ENCODE peak calls at places on chromosomes 12 and 14, in ten cellular contexts. J, A, G, C, Q, B, K, R, U and Y are unnamed samples.

GRCh38 chr14:23428686-23429495 is 6.6 kb downstream of the MYH7 start:
- DNase-seq in R (no peak), J (no peak), K (no peak), A (no peak), Q (no peak), U (no peak), B (no peak), G (no peak), C (no peak), Y (peak; percentile 38)

GRCh38 chr14:51564986-51565604 is 86.6 kb upstream of the FRMD6 start:
- DNase-seq in G (no peak), R (no peak), J (no peak), U (no peak), Q (no peak), C (no peak), B (no peak), K (no peak), A (peak; percentile 9), Y (no peak)

GRCh38 chr14:106586098-106586704 is 1059.8 kb downstream of the TMEM121 start:
- DNase-seq in C (peak; percentile 69), A (no peak), J (no peak), G (no peak), B (no peak), Q (peak; percentile 30), U (peak; percentile 56), K (peak; percentile 42), R (no peak), Y (no peak)

GRCh38 chr12:12612403-12612802 is 727 bp downstream of the CREBL2 start:
- DNase-seq in A (peak; percentile 42), G (peak; percentile 77), R (no peak), Q (no peak), U (no peak), K (no peak), B (no peak), C (peak; percentile 2), J (peak; percentile 31), Y (no peak)

GRCh38 chr12:105590571-105590970 is 260.1 kb downstream of the C12orf75 start:
- DNase-seq in R (no peak), U (no peak), B (no peak), J (no peak), C (no peak), Q (no peak), G (no peak), K (no peak), A (no peak), Y (no peak)

GRCh38 chr12:42270596-42270995 is 32.5 kb upstream of the YAF2 start:
- DNase-seq in U (no peak), K (no peak), C (no peak), J (no peak), A (no peak), G (no peak), Q (no peak), R (no peak), B (no peak), Y (no peak)

GRCh38 chr14:33475623-33476022 is 475.3 kb downstream of the EGLN3 start:
- DNase-seq in J (no peak), K (peak; percentile 47), Q (peak; percentile 14), U (no peak), B (no peak), R (no peak), G (no peak), A (peak; percentile 95), C (peak; percentile 11), Y (no peak)

GRCh38 chr12:29223431-29223830 is 74.4 kb downstream of the FAR2 start:
- DNase-seq in Q (no peak), C (no peak), G (no peak), A (no peak), K (no peak), J (no peak), U (no peak), B (no peak), R (no peak), Y (no peak)

GRCh38 chr14:24324024-24324423 is 10.8 kb downstream of the ADCY4 start:
- DNase-seq in Q (no peak), U (no peak), C (no peak), K (no peak), G (no peak), B (no peak), R (no peak), A (no peak), J (no peak), Y (no peak)

GRCh38 chr12:126747530-126748149 is 1519.3 kb upstream of the TMEM132C start:
- DNase-seq in K (peak; percentile 47), J (peak; percentile 36), G (peak; percentile 6), U (no peak), B (peak; percentile 53), A (peak; percentile 67), C (peak; percentile 38), Q (peak; percentile 58), R (peak; percentile 29), Y (no peak)

GRCh38 chr12:14884458-14884878 is 1.2 kb downstream of the MGP start:
- DNase-seq in B (peak; percentile 84), K (peak; percentile 84), J (no peak), R (peak; percentile 77), U (peak; percentile 66), G (peak; percentile 86), A (no peak), C (peak; percentile 85), Q (peak; percentile 79), Y (peak; percentile 93)

GRCh38 chr14:104253223-104253822 is 114.9 kb downstream of the KIF26A start:
- DNase-seq in A (no peak), K (no peak), C (no peak), B (no peak), G (no peak), J (no peak), R (no peak), U (peak; percentile 40), Q (no peak), Y (peak; percentile 51)

GRCh38 chr14:81311816-81312215 is 88.3 kb downstream of the STON2 start:
- DNase-seq in Q (no peak), J (no peak), A (no peak), K (no peak), C (no peak), G (no peak), B (no peak), R (no peak), U (no peak), Y (no peak)

GRCh38 chr14:81311128-81311527 is 89.0 kb downstream of the STON2 start:
- DNase-seq in Q (no peak), G (no peak), J (no peak), R (no peak), K (no peak), U (no peak), A (no peak), B (no peak), C (no peak), Y (no peak)

GRCh38 chr14:81312289-81312876 is 87.7 kb downstream of the STON2 start:
- DNase-seq in C (no peak), J (no peak), K (no peak), A (no peak), B (no peak), U (no peak), G (no peak), R (no peak), Q (no peak), Y (no peak)

GRCh38 chr14:81310606-81311005 is 89.5 kb downstream of the STON2 start:
- DNase-seq in B (no peak), A (no peak), Q (no peak), K (no peak), C (no peak), R (no peak), U (no peak), J (no peak), G (no peak), Y (no peak)

DNA sequence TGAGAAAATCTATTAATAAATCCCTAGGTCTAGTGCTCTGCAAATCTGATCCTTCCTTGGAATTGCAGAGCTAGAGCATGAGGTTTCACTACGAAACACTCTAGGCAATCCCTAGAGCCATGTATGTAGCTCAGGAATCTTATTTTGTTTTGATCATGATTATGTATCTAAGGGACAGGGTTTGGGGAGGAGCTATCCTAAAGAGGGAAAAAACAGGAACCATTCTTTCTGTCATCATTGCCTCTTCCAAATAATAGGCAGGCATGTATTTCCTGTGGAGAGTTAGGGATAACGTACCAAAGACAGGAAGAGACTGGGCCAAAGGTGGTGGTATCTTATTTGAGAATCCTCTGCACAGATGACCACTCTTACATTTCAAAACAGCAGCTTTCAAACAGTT is 88.8 kb upstream of the GTF2A1 start:
- DNase-seq in Q (no peak), K (no peak), A (no peak), J (no peak), C (no peak), G (no peak), R (no peak), U (no peak), B (no peak), Y (no peak)
- H3K4me1 ChIP-seq in Q (peaks cover 7% of the 10 kb centered on the region), K (peaks cover 7% of the 10 kb centered on the region), A (peaks cover 51% of the 10 kb centered on the region), J (no peaks in the 10 kb centered on the region), C (no peaks in the 10 kb centered on the region), G (no peaks in the 10 kb centered on the region), R (no peaks in the 10 kb centered on the region), U (no peaks in the 10 kb centered on the region), B (no peaks in the 10 kb centered on the region), Y (no peaks in the 10 kb centered on the region)

GRCh38 chr12:52759695-52760094 is 17.4 kb downstream of the KRT76 start:
- DNase-seq in R (no peak), C (no peak), G (no peak), B (no peak), K (no peak), U (no peak), Q (no peak), J (no peak), A (no peak), Y (no peak)
- TF ChIP-seq CTCF in R (no peak), C (no peak), G (no peak), B (no peak), K (no peak), U (no peak), Q (no peak), J (no peak), A (no peak), Y (no peak)

DNA sequence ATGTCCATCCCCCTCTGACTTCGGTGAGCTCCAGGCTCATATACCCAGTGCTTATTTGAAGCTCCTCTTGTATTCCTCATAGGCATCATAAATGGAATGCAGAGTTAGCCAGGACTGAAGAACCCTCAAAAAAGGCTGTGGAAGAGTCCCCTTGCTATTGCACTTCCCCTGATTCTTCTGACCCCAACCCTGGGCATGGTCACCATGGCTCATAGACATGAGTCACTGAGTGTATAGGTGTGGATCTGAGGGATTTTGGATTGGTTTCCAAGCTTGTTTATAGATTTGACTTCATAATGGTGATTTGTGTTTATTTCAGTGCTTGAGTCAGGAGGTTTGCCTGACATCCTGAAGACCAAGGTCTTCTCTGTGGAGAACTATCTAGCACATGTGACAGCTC is 98.4 kb upstream of the SLC38A2 start:
- DNase-seq in C (no peak), G (no peak), K (no peak), U (no peak), Q (no peak), R (no peak), J (no peak), B (no peak), A (no peak), Y (no peak)
- H3K4me1 ChIP-seq in C (no peaks in the 10 kb centered on the region), G (peaks cover 43% of the 10 kb centered on the region), K (peaks cover 38% of the 10 kb centered on the region), U (peaks cover 13% of the 10 kb centered on the region), Q (peaks cover 24% of the 10 kb centered on the region), R (peaks cover 42% of the 10 kb centered on the region), J (peaks cover 58% of the 10 kb centered on the region), B (peaks cover 23% of the 10 kb centered on the region), A (no peaks in the 10 kb centered on the region), Y (peaks cover 14% of the 10 kb centered on the region)

DNA sequence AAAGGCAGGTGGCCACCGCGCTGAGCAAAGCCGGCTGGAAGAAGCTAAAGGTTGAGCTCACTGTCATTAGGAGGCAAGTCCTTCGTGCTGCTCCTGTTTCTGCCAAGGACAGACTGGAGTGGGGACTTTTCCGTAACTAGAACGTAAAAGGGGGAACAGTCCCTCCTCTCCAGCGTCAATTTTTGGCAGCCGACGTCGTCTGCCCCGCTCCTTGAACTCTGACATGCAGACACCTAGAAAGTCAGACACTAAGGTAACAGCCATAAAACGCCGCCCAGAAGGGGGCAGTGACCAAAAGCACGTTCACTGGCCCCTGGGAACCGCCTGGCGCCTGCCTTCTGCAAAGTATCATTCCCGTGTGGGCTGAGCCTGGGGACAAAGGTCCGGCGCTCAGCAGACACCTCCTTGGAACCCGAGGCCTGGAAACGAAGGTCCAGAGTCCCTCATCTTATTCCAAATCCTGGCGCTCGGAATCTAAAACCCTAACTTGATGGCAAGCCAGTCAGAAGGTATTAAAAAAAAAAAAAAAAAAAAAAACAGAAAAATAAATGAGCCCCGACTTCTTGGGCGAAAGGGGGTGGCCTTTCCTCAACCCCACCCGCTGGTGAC is 1.1 kb upstream of the LRP1 start:
- DNase-seq in R (peak; percentile 65), U (peak; percentile 89), A (peak; percentile 88), G (no peak), B (peak; percentile 78), J (peak; percentile 70), C (peak; percentile 61), K (peak; percentile 84), Q (peak; percentile 83), Y (peak; percentile 96)
- TF ChIP-seq CTCF in R (peak; percentile 22), U (no peak), A (peak; percentile 46), G (no peak), B (peak; percentile 6), J (peak; percentile 36), C (peak; percentile 61), K (no peak), Q (peak; percentile 16), Y (peak; percentile 46)